ENCODE peak calls at places on chromosome 13, in eight cellular contexts. C is activated CD4-positive, CD25-positive, alpha-beta regulatory T cell treated with anti-CD3 and anti-CD28 coated beads, Interleukin-2, amount 50 U/mL, for 72 hours; K is astrocyte of the spinal cord; Z is AG08396; N is stimulated activated CD4-positive, alpha-beta T cell treated with anti-CD3 and anti-CD28 coated beads, Interleukin-12 subunit alpha, Interleukin-12 subunit beta, amount 100 ng/mL, for 24 hours; L is HTR-8/SVneo; D is skeletal muscle cell; W is stimulated activated CD8-positive, alpha-beta memory T cell treated with anti-CD3 and anti-CD28 coated beads, Interleukin-7, amount 100 ng/mL, for 4 hours. M is an unnamed sample.

GRCh38 chr13:111202149-111202548 is 87.0 kb downstream of the ARHGEF7 start:
- DNase-seq in D (no peak), N (no peak), W (no peak), Z (no peak), C (no peak), K (no peak), L (no peak), M (no peak)

GRCh38 chr13:23715762-23716235 is 145.6 kb downstream of the TNFRSF19 start:
- DNase-seq in N (no peak), W (no peak), D (no peak), Z (no peak), C (no peak), K (no peak), L (peak), M (no peak)

GRCh38 chr13:42803563-42804212 is 22.3 kb downstream of the FAM216B start:
- DNase-seq in D (no peak), Z (no peak), C (no peak), W (no peak), K (no peak), N (no peak), L (no peak), M (no peak)

GRCh38 chr13:43085545-43085944 is 62.2 kb downstream of the DNAJC15 start:
- DNase-seq in C (no peak), N (no peak), L (peak), W (no peak), Z (no peak), D (no peak), K (peak), M (no peak)

GRCh38 chr13:110699148-110700145 is 6.5 kb downstream of the CARS2 start:
- DNase-seq in D (no peak), L (no peak), C (no peak), K (no peak), W (no peak), Z (no peak), N (no peak), M (no peak)

GRCh38 chr13:111518161-111518791 is 197.8 kb downstream of the TEX29 start:
- DNase-seq in Z (no peak), W (no peak), C (no peak), L (no peak), N (no peak), D (no peak), K (no peak), M (no peak)

GRCh38 chr13:36918246-36919060 is 1.6 kb downstream of the SMAD9 start:
- DNase-seq in L (peak), N (no peak), D (no peak), C (no peak), W (no peak), K (peak), Z (peak), M (no peak)

GRCh38 chr13:34942732-34943674 is 933 bp downstream of the NBEA start:
- DNase-seq in K (no peak), N (no peak), C (peak), Z (peak), D (no peak), W (peak), L (peak), M (peak)

GRCh38 chr13:59472134-59472533 is 691.6 kb downstream of the DIAPH3 start:
- DNase-seq in L (no peak), N (no peak), C (no peak), Z (no peak), W (no peak), D (no peak), K (peak), M (no peak)

GRCh38 chr13:92097337-92097903 is 699.0 kb downstream of the GPC5 start:
- DNase-seq in W (no peak), N (no peak), L (no peak), C (no peak), Z (no peak), D (peak), K (no peak), M (no peak)

GRCh38 chr13:49020940-49021548 is 45.3 kb downstream of the FNDC3A start:
- DNase-seq in Z (no peak), K (peak), L (no peak), N (no peak), C (no peak), D (no peak), W (no peak), M (no peak)

GRCh38 chr13:89153941-89154340 is 1482.8 kb downstream of the SLITRK5 start:
- DNase-seq in D (no peak), N (no peak), C (no peak), W (no peak), K (peak), L (no peak), Z (no peak), M (no peak)

GRCh38 chr13:112722433-112723250 is 32.8 kb downstream of the ATP11A start:
- DNase-seq in L (peak), C (no peak), Z (peak), K (peak), D (no peak), N (no peak), W (no peak), M (no peak)

GRCh38 chr13:52070929-52071523 is 46.5 kb downstream of the UTP14C start:
- DNase-seq in K (peak), W (no peak), N (no peak), C (no peak), D (no peak), L (peak), Z (peak), M (no peak)

GRCh38 chr13:101706651-101707050 is 254.2 kb downstream of the ITGBL1 start:
- DNase-seq in L (no peak), D (peak), Z (peak), W (no peak), K (peak), C (no peak), N (no peak), M (no peak)

GRCh38 chr13:49954674-49955455 is 18.7 kb upstream of the SPRYD7 start:
- DNase-seq in Z (no peak), D (no peak), W (no peak), C (no peak), K (no peak), N (no peak), L (no peak), M (no peak)

GRCh38 chr13:47287291-47287751 is 390.5 kb upstream of the HTR2A start:
- DNase-seq in C (no peak), K (peak), W (no peak), L (no peak), D (peak), Z (no peak), N (no peak), M (no peak)

GRCh38 chr13:45847554-45848224 is 3.9 kb downstream of the SIAH3 start:
- DNase-seq in D (no peak), N (no peak), W (no peak), Z (no peak), L (no peak), C (no peak), K (no peak), M (no peak)

GRCh38 chr13:49641810-49642291 is 13.5 kb downstream of the ARL11 start:
- DNase-seq in K (peak), Z (peak), C (no peak), D (peak), W (no peak), N (no peak), L (peak), M (no peak)

GRCh38 chr13:73059460-73060250 is 850 bp downstream of the KLF5 start:
- DNase-seq in N (peak), Z (peak), D (no peak), L (peak), W (peak), C (peak), K (peak), M (peak)

GRCh38 chr13:44974056-44974798 is 15.0 kb downstream of the NUFIP1 start:
- DNase-seq in Z (no peak), C (no peak), D (peak), N (no peak), W (no peak), L (no peak), K (peak), M (no peak)

GRCh38 chr13:94239135-94239534 is 240.3 kb downstream of the DCT start:
- DNase-seq in K (peak), D (no peak), N (no peak), Z (peak), L (peak), C (no peak), W (no peak), M (no peak)

GRCh38 chr13:110913322-110913721 is 1.5 kb downstream of the ANKRD10 start:
- DNase-seq in D (no peak), K (no peak), W (no peak), C (no peak), N (no peak), Z (no peak), L (no peak), M (no peak)

GRCh38 chr13:113650275-113650674 is 7.7 kb downstream of the ATP4B start:
- DNase-seq in K (no peak), N (no peak), Z (no peak), L (no peak), D (no peak), C (peak), W (no peak), M (no peak)

GRCh38 chr13:79647518-79647917 is 166.6 kb downstream of the NDFIP2 start:
- DNase-seq in L (no peak), D (peak), Z (no peak), K (no peak), W (no peak), C (no peak), N (no peak), M (no peak)

GRCh38 chr13:97715763-97716162 is 237.7 kb upstream of the IPO5 start:
- DNase-seq in W (no peak), K (no peak), N (no peak), C (no peak), Z (no peak), D (no peak), L (no peak), M (no peak)

GRCh38 chr13:31944262-31945160 is 87.1 kb upstream of the FRY start:
- DNase-seq in W (no peak), K (no peak), Z (no peak), D (peak), L (no peak), N (no peak), C (no peak), M (no peak)

GRCh38 chr13:37919329-37919880 is 49.8 kb upstream of the TRPC4 start:
- DNase-seq in Z (no peak), D (no peak), W (no peak), K (no peak), C (no peak), L (no peak), N (no peak), M (no peak)